ENCODE peak calls at places on chromosome 2, in seven cellular contexts. A, G, B, T, M, D and X are unnamed samples.

GRCh38 chr2:224412064-224412921 is 10.4 kb upstream of the FAM124B start:
- DNase-seq in A (no peak), G (no peak), B (no peak), T (no peak), M (no peak), D (no peak), X (peak)

GRCh38 chr2:16334886-16335605 is 330.6 kb downstream of the CYRIA start:
- DNase-seq in A (no peak), G (no peak), B (no peak), T (no peak), M (no peak), D (no peak), X (no peak)

GRCh38 chr2:42446503-42447271 is 47.1 kb downstream of the KCNG3 start:
- DNase-seq in A (no peak), G (no peak), B (no peak), T (no peak), M (no peak), D (no peak), X (no peak)

GRCh38 chr2:128438091-128438490 is 119.4 kb upstream of the HS6ST1 start:
- DNase-seq in A (peak), G (no peak), B (peak), T (no peak), M (no peak), D (no peak), X (no peak)

GRCh38 chr2:216692636-216693413 is 2.5 kb downstream of the IGFBP5 start:
- DNase-seq in A (peak), G (peak), B (peak), T (no peak), M (peak), D (no peak), X (peak)

GRCh38 chr2:54879598-54880355 is 156.3 kb downstream of the EML6 start:
- DNase-seq in A (no peak), G (no peak), B (no peak), T (no peak), M (no peak), D (no peak), X (no peak)

GRCh38 chr2:111633643-111634042 is 250.3 kb downstream of the ANAPC1 start:
- DNase-seq in A (no peak), G (no peak), B (no peak), T (no peak), M (no peak), D (no peak), X (no peak)

GRCh38 chr2:168120730-168121129 is 126.7 kb downstream of the STK39 start:
- DNase-seq in A (no peak), G (no peak), B (no peak), T (peak), M (no peak), D (no peak), X (no peak)

GRCh38 chr2:23009545-23010149 is 375.3 kb upstream of the KLHL29 start:
- DNase-seq in A (no peak), G (no peak), B (no peak), T (no peak), M (no peak), D (no peak), X (peak)

GRCh38 chr2:220619525-220620267 is 952.4 kb downstream of the EPHA4 start:
- DNase-seq in A (no peak), G (no peak), B (no peak), T (peak), M (no peak), D (no peak), X (peak)

GRCh38 chr2:73995810-73996209 is 11.1 kb downstream of the TET3 start:
- DNase-seq in A (no peak), G (no peak), B (no peak), T (no peak), M (no peak), D (no peak), X (no peak)

GRCh38 chr2:11013196-11013595 is 101.5 kb downstream of the KCNF1 start:
- DNase-seq in A (no peak), G (no peak), B (no peak), T (no peak), M (no peak), D (no peak), X (no peak)

GRCh38 chr2:179049546-179050311 is at the start of gene CCDC141:
- DNase-seq in A (peak), G (peak), B (no peak), T (no peak), M (no peak), D (no peak), X (peak)

GRCh38 chr2:51013060-51013746 is 18.7 kb downstream of the NRXN1 start:
- DNase-seq in A (no peak), G (no peak), B (no peak), T (peak), M (no peak), D (no peak), X (no peak)

GRCh38 chr2:46481541-46482193 is 2.3 kb downstream of the TMEM247 start:
- DNase-seq in A (no peak), G (no peak), B (no peak), T (peak), M (no peak), D (no peak), X (peak)

GRCh38 chr2:176239016-176239415 is 30.2 kb upstream of the MTX2 start:
- DNase-seq in A (no peak), G (no peak), B (no peak), T (no peak), M (no peak), D (no peak), X (no peak)

GRCh38 chr2:40353236-40353635 is 98.7 kb downstream of the SLC8A1 start:
- DNase-seq in A (no peak), G (no peak), B (no peak), T (no peak), M (no peak), D (no peak), X (peak)

GRCh38 chr2:171726841-171727460 is 39.7 kb downstream of the DYNC1I2 start:
- DNase-seq in A (no peak), G (no peak), B (no peak), T (no peak), M (no peak), D (no peak), X (no peak)